ENCODE peak calls at places on chromosomes 12 and 14, in seven cellular contexts. F, X, V, E, A, Q and L are unnamed samples.

GRCh38 chr12:65464930-65465329 is 186.4 kb downstream of the MSRB3 start:
- DNase-seq in F (no peak), X (no peak), V (peak), E (peak), A (no peak), Q (no peak), L (no peak)

GRCh38 chr12:94601972-94602517 is 48.3 kb downstream of the TMCC3 start:
- DNase-seq in F (no peak), X (no peak), V (no peak), E (no peak), A (no peak), Q (no peak), L (no peak)

GRCh38 chr14:103847439-103847953 is at the start of gene PPP1R13B:
- DNase-seq in F (peak), X (peak), V (peak), E (peak), A (peak), Q (peak), L (peak)

GRCh38 chr12:13094349-13094748 is 9.1 kb downstream of the GSG1 start:
- DNase-seq in F (no peak), X (no peak), V (peak), E (peak), A (no peak), Q (no peak), L (no peak)

GRCh38 chr14:67241416-67242362 is at the start of gene PALS1:
- DNase-seq in F (peak), X (peak), V (peak), E (peak), A (peak), Q (peak), L (no peak)

GRCh38 chr12:75969768-75970167 is 61.8 kb downstream of the PHLDA1 start:
- DNase-seq in F (no peak), X (no peak), V (peak), E (peak), A (peak), Q (peak), L (peak)

GRCh38 chr12:60844875-60845274 is 1249.0 kb downstream of the SLC16A7 start:
- DNase-seq in F (no peak), X (no peak), V (no peak), E (no peak), A (no peak), Q (no peak), L (no peak)

GRCh38 chr12:111353603-111354295 is 15.1 kb downstream of the PHETA1 start:
- DNase-seq in F (no peak), X (no peak), V (no peak), E (no peak), A (peak), Q (peak), L (peak)

GRCh38 chr12:110741795-110742717 is 635 bp downstream of the PPP1CC start:
- DNase-seq in F (peak), X (no peak), V (peak), E (peak), A (peak), Q (peak), L (no peak)

GRCh38 chr14:99945732-99946651 is 119.2 kb upstream of the EVL start:
- DNase-seq in F (peak), X (no peak), V (no peak), E (peak), A (no peak), Q (no peak), L (no peak)

GRCh38 chr14:57168138-57168695 is 100.5 kb downstream of the EXOC5 start:
- DNase-seq in F (no peak), X (no peak), V (no peak), E (no peak), A (no peak), Q (no peak), L (no peak)

GRCh38 chr14:105076296-105076804 is 11.1 kb upstream of the GPR132 start:
- DNase-seq in F (no peak), X (no peak), V (no peak), E (no peak), A (no peak), Q (no peak), L (peak)

GRCh38 chr12:52035926-52036325 is 15.3 kb upstream of the NR4A1 start:
- DNase-seq in F (no peak), X (no peak), V (no peak), E (no peak), A (no peak), Q (no peak), L (no peak)

GRCh38 chr12:5533368-5533767 is 101.5 kb downstream of the NTF3 start:
- DNase-seq in F (no peak), X (no peak), V (no peak), E (no peak), A (no peak), Q (no peak), L (peak)

GRCh38 chr12:50283230-50283923 is at the start of gene LIMA1:
- DNase-seq in F (peak), X (peak), V (peak), E (peak), A (peak), Q (peak), L (peak)
- H3K4me3 ChIP-seq in F (peak), X (peak), V (peak), E (peak), A (peak), Q (peak), L (peak)

DNA sequence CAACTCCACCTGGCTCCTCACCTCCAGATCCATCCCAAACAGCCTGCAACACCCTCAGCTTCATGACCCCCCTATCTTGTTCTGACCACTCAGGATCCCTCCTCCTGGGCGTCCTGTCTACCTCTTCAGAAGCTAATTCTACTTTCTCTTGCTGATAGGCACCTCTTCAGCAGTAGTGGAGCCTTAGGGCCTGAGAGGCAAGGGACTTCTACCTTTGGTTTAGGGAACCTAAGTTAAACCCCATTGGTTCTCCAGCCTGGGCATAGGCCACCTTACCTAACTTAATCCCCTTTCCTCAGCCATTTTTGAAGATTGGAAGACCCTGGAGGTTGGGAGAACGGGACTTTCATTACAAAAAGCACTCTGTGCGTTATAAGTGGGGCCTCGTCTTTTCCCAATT is 630 bp upstream of the HOXC5 start:
- DNase-seq in F (no peak), X (no peak), V (no peak), E (no peak), A (no peak), Q (no peak), L (peak)
- H3K4me3 ChIP-seq in F (no peak), X (no peak), V (no peak), E (no peak), A (no peak), Q (no peak), L (no peak)

GRCh38 chr14:22429546-22429945 is 159.5 kb downstream of the DAD1 start:
- DNase-seq in F (no peak), X (no peak), V (no peak), E (no peak), A (no peak), Q (no peak), L (no peak)
- H3K4me3 ChIP-seq in F (no peak), X (no peak), V (no peak), E (no peak), A (no peak), Q (no peak), L (no peak)

GRCh38 chr14:36646664-36647416 is 14.8 kb upstream of the PAX9 start:
- DNase-seq in F (no peak), X (no peak), V (no peak), E (no peak), A (peak), Q (peak), L (peak)
- H3K4me3 ChIP-seq in F (no peak), X (no peak), V (peak), E (no peak), A (peak), Q (no peak), L (peak)

DNA sequence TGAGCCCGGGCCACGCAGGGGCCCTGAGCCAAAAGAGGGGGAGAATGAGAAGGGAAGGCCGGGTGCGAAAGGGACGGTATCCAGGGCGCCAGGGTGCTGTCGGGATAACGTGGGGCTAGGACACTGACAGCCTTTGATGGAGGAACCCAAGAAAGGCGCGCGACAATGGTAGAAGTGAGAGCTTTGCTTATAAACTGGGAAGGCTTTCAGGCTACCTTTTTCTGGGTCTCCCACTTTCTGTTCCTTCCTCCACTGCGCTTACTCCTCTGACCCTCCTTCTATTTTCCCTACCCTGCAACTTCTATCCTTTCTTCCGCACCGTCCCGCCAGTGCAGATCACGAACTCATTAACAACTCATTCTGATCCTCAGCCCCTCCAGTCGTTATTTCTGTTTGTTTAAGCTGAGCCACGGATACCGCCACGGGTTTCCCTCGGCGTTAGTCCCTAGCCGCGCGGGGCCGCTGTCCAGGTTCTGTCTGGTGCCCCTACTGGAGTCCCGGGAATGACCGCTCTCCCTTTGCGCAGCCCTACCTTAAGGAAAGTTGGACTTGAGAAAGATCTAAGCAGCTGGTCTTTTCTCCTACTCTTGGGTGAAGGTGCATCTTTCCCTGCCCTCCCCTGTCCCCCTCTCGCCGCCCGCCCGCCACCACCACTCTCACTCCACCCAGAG is 3.0 kb downstream of the SSTR1 start:
- DNase-seq in F (no peak), X (no peak), V (no peak), E (peak), A (peak), Q (no peak), L (peak)
- H3K4me3 ChIP-seq in F (no peak), X (no peak), V (no peak), E (peak), A (peak), Q (no peak), L (peak)

DNA sequence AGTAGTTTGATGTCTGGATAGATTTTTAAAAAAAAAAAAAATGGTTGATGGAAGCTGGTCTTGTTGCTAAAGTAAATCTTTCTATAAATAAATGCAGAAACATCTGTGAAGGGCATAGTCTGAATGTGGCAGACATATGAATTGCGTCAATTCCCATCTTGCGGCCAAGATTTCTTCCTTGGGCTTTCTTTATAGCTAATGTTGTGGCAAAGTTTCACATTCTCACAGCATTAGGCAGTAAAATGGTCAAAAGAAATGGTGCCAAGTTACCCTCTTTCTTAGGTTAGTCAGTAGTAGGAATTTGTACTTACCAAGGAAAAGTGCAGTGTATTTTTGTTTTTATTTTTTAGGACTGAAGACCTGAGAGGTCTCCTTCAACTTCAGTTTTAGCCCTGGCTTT is 35.8 kb downstream of the RASSF8 start:
- DNase-seq in F (no peak), X (no peak), V (no peak), E (peak), A (no peak), Q (no peak), L (no peak)
- H3K4me3 ChIP-seq in F (no peak), X (no peak), V (no peak), E (peak), A (no peak), Q (no peak), L (no peak)

GRCh38 chr12:56626691-56627090 is 3.4 kb downstream of the BAZ2A start:
- DNase-seq in F (no peak), X (no peak), V (no peak), E (no peak), A (no peak), Q (no peak), L (no peak)
- H3K4me3 ChIP-seq in F (peak), X (no peak), V (no peak), E (no peak), A (no peak), Q (no peak), L (no peak)

GRCh38 chr12:92503977-92504966 is 198.5 kb upstream of the PLEKHG7 start:
- DNase-seq in F (no peak), X (peak), V (no peak), E (no peak), A (no peak), Q (no peak), L (no peak)
- H3K4me3 ChIP-seq in F (no peak), X (peak), V (no peak), E (no peak), A (no peak), Q (no peak), L (no peak)

DNA sequence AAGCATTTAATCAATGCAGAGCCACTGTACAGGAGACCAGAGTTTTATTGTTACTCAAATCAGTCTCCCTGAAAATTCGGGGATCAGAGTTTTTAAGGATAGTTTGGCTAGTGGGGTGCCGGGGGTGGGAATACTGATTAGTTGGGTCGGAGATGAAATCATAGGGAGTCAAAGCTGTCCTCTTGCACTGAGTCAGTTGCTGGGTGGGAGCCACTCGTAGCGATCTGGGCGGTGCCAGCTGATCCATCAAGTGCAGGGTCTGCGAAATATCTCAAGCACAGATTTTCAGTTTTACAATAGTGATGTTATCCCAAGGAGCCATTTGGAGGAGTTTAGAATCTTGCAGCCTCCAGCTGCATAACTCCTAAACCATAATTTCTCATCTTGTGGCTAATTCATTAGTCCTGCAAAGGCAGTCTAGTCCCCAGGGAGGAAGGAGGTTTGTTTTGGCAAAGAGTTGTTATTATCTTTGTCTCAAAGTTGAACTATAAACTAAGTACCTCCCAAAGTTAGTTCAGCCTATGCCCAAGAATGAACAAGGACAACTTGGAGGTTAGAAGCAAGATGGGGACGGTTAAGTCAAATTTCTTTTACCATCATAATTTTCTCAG is 169.4 kb upstream of the PLEKHG7 start:
- DNase-seq in F (no peak), X (no peak), V (no peak), E (peak), A (no peak), Q (no peak), L (no peak)
- H3K4me3 ChIP-seq in F (no peak), X (no peak), V (no peak), E (no peak), A (no peak), Q (no peak), L (no peak)